ENCODE peak calls at places on chromosome 20, in nine cellular contexts. One of them, this sample, is unnamed.
A peak's percentile ranks its signal among the peaks of the same experiment; 100 is the strongest.

GRCh38 chr20:46128310-46129151 is 10.4 kb downstream of the CD40 start:
- DNase-seq in endothelial cell: peak; percentile 63
- DNase-seq in MCF 10A: no peak
- DNase-seq in fibroblast of lung: no peak
- DNase-seq in fibroblast of the aortic adventitia: peak; percentile 14
- DNase-seq in foreskin fibroblast: no peak
- DNase-seq in WTC11: peak; percentile 71
- DNase-seq in psoas muscle: no peak
- DNase-seq in lower leg skin: no peak
- DNase-seq in this sample: no peak

GRCh38 chr20:29302979-29303644 is 1954.4 kb upstream of the DEFB115 start:
- DNase-seq in MCF 10A: no peak
- DNase-seq in fibroblast of lung: no peak
- DNase-seq in endothelial cell: no peak
- DNase-seq in fibroblast of the aortic adventitia: no peak
- DNase-seq in psoas muscle: no peak
- DNase-seq in foreskin fibroblast: no peak
- DNase-seq in WTC11: no peak
- DNase-seq in lower leg skin: no peak
- DNase-seq in this sample: no peak

GRCh38 chr20:50587291-50587961 is 77.2 kb downstream of the PTPN1 start:
- DNase-seq in MCF 10A: peak; percentile 94
- DNase-seq in fibroblast of lung: no peak
- DNase-seq in lower leg skin: peak; percentile 95
- DNase-seq in WTC11: no peak
- DNase-seq in psoas muscle: no peak
- DNase-seq in foreskin fibroblast: no peak
- DNase-seq in endothelial cell: no peak
- DNase-seq in fibroblast of the aortic adventitia: no peak
- DNase-seq in this sample: no peak

GRCh38 chr20:47475419-47476044 is 26.2 kb upstream of the NCOA3 start:
- DNase-seq in endothelial cell: no peak
- DNase-seq in fibroblast of the aortic adventitia: no peak
- DNase-seq in lower leg skin: no peak
- DNase-seq in psoas muscle: no peak
- DNase-seq in WTC11: no peak
- DNase-seq in fibroblast of lung: no peak
- DNase-seq in foreskin fibroblast: no peak
- DNase-seq in MCF 10A: no peak
- DNase-seq in this sample: no peak

GRCh38 chr20:50278684-50279531 is 88.3 kb downstream of the CEBPB start:
- DNase-seq in WTC11: no peak
- DNase-seq in MCF 10A: peak; percentile 70
- DNase-seq in psoas muscle: peak; percentile 90
- DNase-seq in lower leg skin: peak; percentile 95
- DNase-seq in fibroblast of lung: peak; percentile 54
- DNase-seq in foreskin fibroblast: peak; percentile 66
- DNase-seq in endothelial cell: no peak
- DNase-seq in fibroblast of the aortic adventitia: peak; percentile 51
- DNase-seq in this sample: peak; percentile 73

GRCh38 chr20:5000263-5001173 is 792 bp downstream of the SLC23A2 start:
- DNase-seq in lower leg skin: peak; percentile 91
- DNase-seq in fibroblast of lung: no peak
- DNase-seq in MCF 10A: no peak
- DNase-seq in endothelial cell: peak; percentile 15
- DNase-seq in fibroblast of the aortic adventitia: no peak
- DNase-seq in WTC11: peak; percentile 41
- DNase-seq in psoas muscle: peak; percentile 50
- DNase-seq in foreskin fibroblast: no peak
- DNase-seq in this sample: peak; percentile 46

GRCh38 chr20:19692685-19693119 is 65.4 kb upstream of the RIN2 start:
- DNase-seq in endothelial cell: peak; percentile 68
- DNase-seq in MCF 10A: peak; percentile 58
- DNase-seq in WTC11: peak; percentile 76
- DNase-seq in foreskin fibroblast: no peak
- DNase-seq in lower leg skin: peak; percentile 94
- DNase-seq in fibroblast of the aortic adventitia: peak; percentile 55
- DNase-seq in fibroblast of lung: peak; percentile 43
- DNase-seq in psoas muscle: peak; percentile 60
- DNase-seq in this sample: peak; percentile 73

GRCh38 chr20:50304501-50304856 is 113.8 kb downstream of the CEBPB start:
- DNase-seq in fibroblast of lung: peak; percentile 96
- DNase-seq in MCF 10A: no peak
- DNase-seq in foreskin fibroblast: peak; percentile 93
- DNase-seq in psoas muscle: peak; percentile 73
- DNase-seq in WTC11: no peak
- DNase-seq in fibroblast of the aortic adventitia: peak; percentile 94
- DNase-seq in endothelial cell: no peak
- DNase-seq in lower leg skin: peak; percentile 94
- DNase-seq in this sample: peak; percentile 44

GRCh38 chr20:6663751-6664388 is 103.6 kb upstream of the BMP2 start:
- DNase-seq in WTC11: no peak
- DNase-seq in fibroblast of the aortic adventitia: no peak
- DNase-seq in fibroblast of lung: no peak
- DNase-seq in endothelial cell: no peak
- DNase-seq in foreskin fibroblast: no peak
- DNase-seq in lower leg skin: no peak
- DNase-seq in MCF 10A: peak; percentile 72
- DNase-seq in psoas muscle: no peak
- DNase-seq in this sample: peak; percentile 84

GRCh38 chr20:23668477-23668951 is 20.3 kb downstream of the CST4 start:
- DNase-seq in foreskin fibroblast: no peak
- DNase-seq in psoas muscle: no peak
- DNase-seq in WTC11: peak; percentile 72
- DNase-seq in endothelial cell: peak; percentile 69
- DNase-seq in fibroblast of the aortic adventitia: peak; percentile 67
- DNase-seq in fibroblast of lung: peak; percentile 60
- DNase-seq in lower leg skin: peak; percentile 87
- DNase-seq in MCF 10A: peak; percentile 72
- DNase-seq in this sample: peak; percentile 60

GRCh38 chr20:35277127-35277526 is 795 bp downstream of the MMP24OS start:
- DNase-seq in foreskin fibroblast: no peak
- DNase-seq in WTC11: no peak
- DNase-seq in endothelial cell: no peak
- DNase-seq in fibroblast of lung: no peak
- DNase-seq in lower leg skin: no peak
- DNase-seq in MCF 10A: no peak
- DNase-seq in psoas muscle: no peak
- DNase-seq in fibroblast of the aortic adventitia: no peak
- DNase-seq in this sample: no peak

GRCh38 chr20:40470313-40471260 is 218.4 kb downstream of the MAFB start:
- DNase-seq in fibroblast of lung: no peak
- DNase-seq in WTC11: no peak
- DNase-seq in MCF 10A: no peak
- DNase-seq in endothelial cell: no peak
- DNase-seq in foreskin fibroblast: no peak
- DNase-seq in lower leg skin: no peak
- DNase-seq in fibroblast of the aortic adventitia: no peak
- DNase-seq in psoas muscle: peak; percentile 26
- DNase-seq in this sample: no peak

GRCh38 chr20:40397483-40397882 is 291.6 kb downstream of the MAFB start:
- DNase-seq in fibroblast of the aortic adventitia: no peak
- DNase-seq in endothelial cell: no peak
- DNase-seq in MCF 10A: no peak
- DNase-seq in psoas muscle: no peak
- DNase-seq in WTC11: no peak
- DNase-seq in lower leg skin: no peak
- DNase-seq in foreskin fibroblast: no peak
- DNase-seq in fibroblast of lung: no peak
- DNase-seq in this sample: no peak

GRCh38 chr20:35190556-35190955 is 18.7 kb downstream of the PROCR start:
- DNase-seq in lower leg skin: no peak
- DNase-seq in fibroblast of the aortic adventitia: no peak
- DNase-seq in foreskin fibroblast: no peak
- DNase-seq in endothelial cell: no peak
- DNase-seq in WTC11: no peak
- DNase-seq in fibroblast of lung: peak; percentile 8
- DNase-seq in MCF 10A: no peak
- DNase-seq in psoas muscle: no peak
- DNase-seq in this sample: no peak

GRCh38 chr20:47956261-47956995 is 171.1 kb upstream of the SULF2 start:
- DNase-seq in WTC11: no peak
- DNase-seq in lower leg skin: no peak
- DNase-seq in foreskin fibroblast: no peak
- DNase-seq in MCF 10A: no peak
- DNase-seq in endothelial cell: no peak
- DNase-seq in fibroblast of lung: peak; percentile 11
- DNase-seq in fibroblast of the aortic adventitia: no peak
- DNase-seq in psoas muscle: no peak
- DNase-seq in this sample: no peak

GRCh38 chr20:47348539-47349142 is 7.9 kb downstream of the ZMYND8 start:
- DNase-seq in psoas muscle: no peak
- DNase-seq in fibroblast of the aortic adventitia: no peak
- DNase-seq in fibroblast of lung: no peak
- DNase-seq in lower leg skin: no peak
- DNase-seq in endothelial cell: no peak
- DNase-seq in MCF 10A: no peak
- DNase-seq in foreskin fibroblast: no peak
- DNase-seq in WTC11: no peak
- DNase-seq in this sample: no peak

GRCh38 chr20:20003088-20003954 is 13.8 kb upstream of the NAA20 start:
- DNase-seq in fibroblast of the aortic adventitia: peak; percentile 59
- DNase-seq in WTC11: no peak
- DNase-seq in lower leg skin: no peak
- DNase-seq in fibroblast of lung: peak; percentile 62
- DNase-seq in psoas muscle: peak; percentile 38
- DNase-seq in foreskin fibroblast: no peak
- DNase-seq in MCF 10A: no peak
- DNase-seq in endothelial cell: no peak
- DNase-seq in this sample: no peak

GRCh38 chr20:10540636-10541493 is 105.8 kb downstream of the SLX4IP start:
- DNase-seq in fibroblast of lung: peak; percentile 92
- DNase-seq in foreskin fibroblast: peak; percentile 83
- DNase-seq in endothelial cell: no peak
- DNase-seq in psoas muscle: no peak
- DNase-seq in MCF 10A: peak; percentile 83
- DNase-seq in lower leg skin: no peak
- DNase-seq in WTC11: no peak
- DNase-seq in fibroblast of the aortic adventitia: peak; percentile 90
- DNase-seq in this sample: no peak

GRCh38 chr20:46131396-46131795 is 13.3 kb downstream of the CD40 start:
- DNase-seq in MCF 10A: no peak
- DNase-seq in lower leg skin: no peak
- DNase-seq in endothelial cell: no peak
- DNase-seq in fibroblast of the aortic adventitia: peak; percentile 80
- DNase-seq in fibroblast of lung: no peak
- DNase-seq in WTC11: no peak
- DNase-seq in foreskin fibroblast: no peak
- DNase-seq in psoas muscle: no peak
- DNase-seq in this sample: no peak

GRCh38 chr20:50398471-50399002 is 111.6 kb upstream of the PTPN1 start:
- DNase-seq in psoas muscle: peak; percentile 51
- DNase-seq in endothelial cell: no peak
- DNase-seq in MCF 10A: no peak
- DNase-seq in WTC11: no peak
- DNase-seq in lower leg skin: no peak
- DNase-seq in foreskin fibroblast: no peak
- DNase-seq in fibroblast of the aortic adventitia: no peak
- DNase-seq in fibroblast of lung: no peak
- DNase-seq in this sample: no peak

GRCh38 chr20:22438926-22439325 is 145.4 kb downstream of the FOXA2 start:
- DNase-seq in WTC11: peak; percentile 48
- DNase-seq in endothelial cell: peak; percentile 14
- DNase-seq in fibroblast of the aortic adventitia: no peak
- DNase-seq in foreskin fibroblast: no peak
- DNase-seq in psoas muscle: no peak
- DNase-seq in MCF 10A: peak; percentile 9
- DNase-seq in lower leg skin: no peak
- DNase-seq in fibroblast of lung: no peak
- DNase-seq in this sample: no peak
- TF ChIP-seq CTCF in WTC11: no peak
- TF ChIP-seq CTCF in endothelial cell: peak; percentile 32
- TF ChIP-seq CTCF in fibroblast of the aortic adventitia: peak; percentile 30
- TF ChIP-seq CTCF in foreskin fibroblast: no peak
- TF ChIP-seq CTCF in psoas muscle: no peak
- TF ChIP-seq CTCF in MCF 10A: no peak
- TF ChIP-seq CTCF in lower leg skin: no peak
- TF ChIP-seq CTCF in fibroblast of lung: no peak
- TF ChIP-seq CTCF in this sample: no peak

GRCh38 chr20:1299522-1299921 is 29.4 kb downstream of the SDCBP2 start:
- DNase-seq in psoas muscle: no peak
- DNase-seq in lower leg skin: no peak
- DNase-seq in WTC11: peak; percentile 79
- DNase-seq in fibroblast of lung: no peak
- DNase-seq in fibroblast of the aortic adventitia: no peak
- DNase-seq in MCF 10A: peak; percentile 18
- DNase-seq in foreskin fibroblast: no peak
- DNase-seq in endothelial cell: peak; percentile 27
- DNase-seq in this sample: peak; percentile 34
- TF ChIP-seq CTCF in psoas muscle: no peak
- TF ChIP-seq CTCF in lower leg skin: no peak
- TF ChIP-seq CTCF in WTC11: peak; percentile 38
- TF ChIP-seq CTCF in fibroblast of lung: no peak
- TF ChIP-seq CTCF in fibroblast of the aortic adventitia: no peak
- TF ChIP-seq CTCF in MCF 10A: peak; percentile 35
- TF ChIP-seq CTCF in foreskin fibroblast: no peak
- TF ChIP-seq CTCF in endothelial cell: peak; percentile 28
- TF ChIP-seq CTCF in this sample: peak; percentile 22

DNA sequence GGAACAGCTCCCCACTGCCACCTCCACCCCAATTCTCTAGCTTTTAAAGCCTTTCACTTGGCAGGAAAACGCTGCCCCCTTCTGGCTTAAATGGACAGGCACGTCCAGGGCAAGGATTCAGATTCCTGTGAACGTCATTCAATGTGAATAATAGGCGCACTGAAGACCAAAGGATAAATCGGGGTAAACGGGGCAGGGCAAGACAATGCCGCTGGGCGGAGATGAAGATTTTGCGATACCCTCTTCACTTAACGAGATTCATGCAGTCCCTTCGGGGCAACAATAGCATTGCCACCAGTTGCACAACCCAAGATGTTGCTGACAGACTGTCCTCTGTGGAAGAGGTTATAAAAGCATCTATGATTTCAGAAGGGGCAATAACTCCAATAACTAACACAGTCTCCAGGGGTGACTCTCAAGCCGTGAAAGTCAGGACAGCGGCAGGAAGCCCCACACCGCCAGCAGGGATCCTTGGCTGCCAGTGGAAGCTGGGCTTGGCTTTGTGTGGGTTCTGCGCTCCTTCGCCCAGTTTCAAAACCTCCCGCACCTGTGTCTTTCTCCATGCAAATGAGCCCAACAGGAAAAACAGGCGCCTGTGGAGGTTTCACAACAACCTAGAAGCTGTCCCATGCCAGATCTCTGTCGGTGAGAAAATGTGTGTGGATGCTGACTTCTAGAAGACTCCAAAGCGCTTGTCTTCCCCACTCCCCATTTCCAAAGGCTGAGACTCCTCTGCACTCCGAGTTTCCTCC is 291.8 kb downstream of the BMP7 start:
- DNase-seq in MCF 10A: peak; percentile 82
- DNase-seq in foreskin fibroblast: peak; percentile 62
- DNase-seq in endothelial cell: peak; percentile 66
- DNase-seq in fibroblast of the aortic adventitia: no peak
- DNase-seq in WTC11: peak; percentile 80
- DNase-seq in fibroblast of lung: peak; percentile 45
- DNase-seq in psoas muscle: no peak
- DNase-seq in lower leg skin: no peak
- DNase-seq in this sample: peak; percentile 41
- TF ChIP-seq CTCF in MCF 10A: peak; percentile 80
- TF ChIP-seq CTCF in foreskin fibroblast: peak; percentile 89
- TF ChIP-seq CTCF in endothelial cell: peak; percentile 50
- TF ChIP-seq CTCF in fibroblast of the aortic adventitia: peak; percentile 10
- TF ChIP-seq CTCF in WTC11: peak; percentile 62
- TF ChIP-seq CTCF in fibroblast of lung: peak; percentile 63
- TF ChIP-seq CTCF in psoas muscle: no peak
- TF ChIP-seq CTCF in lower leg skin: no peak
- TF ChIP-seq CTCF in this sample: peak; percentile 49

GRCh38 chr20:63578224-63579016 is 4.4 kb upstream of the HELZ2 start:
- DNase-seq in psoas muscle: no peak
- DNase-seq in WTC11: no peak
- DNase-seq in endothelial cell: no peak
- DNase-seq in lower leg skin: no peak
- DNase-seq in MCF 10A: no peak
- DNase-seq in foreskin fibroblast: no peak
- DNase-seq in fibroblast of lung: no peak
- DNase-seq in fibroblast of the aortic adventitia: no peak
- DNase-seq in this sample: no peak
- TF ChIP-seq CTCF in psoas muscle: no peak
- TF ChIP-seq CTCF in WTC11: no peak
- TF ChIP-seq CTCF in endothelial cell: no peak
- TF ChIP-seq CTCF in lower leg skin: no peak
- TF ChIP-seq CTCF in MCF 10A: no peak
- TF ChIP-seq CTCF in foreskin fibroblast: no peak
- TF ChIP-seq CTCF in fibroblast of lung: no peak
- TF ChIP-seq CTCF in fibroblast of the aortic adventitia: no peak
- TF ChIP-seq CTCF in this sample: no peak

This sample was measured in colonic mucosa.